ENCODE peak calls at places on chromosomes 3 and 15, in six cellular contexts. V is T47D; W is stimulated activated naive B cell treated with anti-CD40 and anti-IgM and Interleukin-4, amounts not matched to agents 10 μg/mL and 1 μg/mL and 100 μg/mL, for 72 hours; K is T-helper 9 cell; S is naive thymus-derived CD8-positive, alpha-beta T cell; A is NCI-H1092 treated with DMSO at 0.1 percent for 48 hours. C is an unnamed sample.

GRCh38 chr3:151983538-151983937 is 110.1 kb downstream of the SUCNR1 start:
- DNase-seq in W (no peak), V (no peak), A (no peak), S (no peak), K (no peak), C (no peak)

GRCh38 chr3:39261726-39262125 is 18.1 kb downstream of the CX3CR1 start:
- DNase-seq in V (no peak), S (no peak), W (no peak), A (no peak), K (no peak), C (no peak)

GRCh38 chr3:166837535-166837934 is 542.6 kb downstream of the ZBBX start:
- DNase-seq in V (peak), K (no peak), S (no peak), W (no peak), A (peak), C (no peak)

GRCh38 chr3:158261371-158261991 is 151.6 kb downstream of the RSRC1 start:
- DNase-seq in A (no peak), W (no peak), K (no peak), V (peak), S (no peak), C (peak)

GRCh38 chr3:129611812-129612349 is 5.4 kb upstream of the PLXND1 start:
- DNase-seq in V (no peak), K (no peak), A (no peak), W (no peak), S (no peak), C (peak)

GRCh38 chr3:180594631-180595348 is 7.2 kb upstream of the TTC14 start:
- DNase-seq in W (no peak), K (no peak), V (peak), S (no peak), A (peak), C (no peak)

GRCh38 chr15:39588531-39589192 is 7.8 kb downstream of the THBS1 start:
- DNase-seq in K (no peak), S (no peak), V (no peak), W (no peak), A (no peak), C (peak)

GRCh38 chr15:37204698-37205097 is 104.3 kb upstream of the MEIS2 start:
- DNase-seq in S (no peak), V (peak), W (no peak), A (no peak), K (no peak), C (no peak)

GRCh38 chr3:117752984-117753717 is 1043.6 kb downstream of the TUSC7 start:
- DNase-seq in K (no peak), S (no peak), V (peak), W (no peak), A (no peak), C (no peak)

GRCh38 chr3:49799761-49800160 is at the start of gene CDHR4:
- DNase-seq in V (no peak), S (no peak), W (no peak), K (no peak), A (no peak), C (no peak)

GRCh38 chr3:182178488-182179200 is 466.9 kb downstream of the SOX2 start:
- DNase-seq in A (no peak), K (no peak), S (no peak), W (no peak), V (no peak), C (no peak)

GRCh38 chr3:169146112-169146665 is 517.3 kb downstream of the MECOM start:
- DNase-seq in V (peak), A (peak), K (no peak), W (no peak), S (no peak), C (peak)

GRCh38 chr3:78801923-78802587 is 965.7 kb downstream of the ROBO1 start:
- DNase-seq in S (no peak), V (no peak), A (no peak), W (no peak), K (no peak), C (no peak)

GRCh38 chr15:88792342-88793282 is 10.6 kb upstream of the ACAN start:
- DNase-seq in W (no peak), K (no peak), S (no peak), V (no peak), A (no peak), C (no peak)

GRCh38 chr15:49622561-49622960 is 1.7 kb downstream of the DTWD1 start:
- DNase-seq in W (no peak), A (no peak), V (no peak), K (no peak), S (no peak), C (no peak)

GRCh38 chr15:78061963-78062427 is 15.5 kb downstream of the TBC1D2B start:
- DNase-seq in K (no peak), W (no peak), S (peak), A (peak), V (no peak), C (peak)

GRCh38 chr15:99707481-99708270 is 25.6 kb downstream of the LYSMD4 start:
- DNase-seq in S (peak), W (no peak), V (no peak), K (no peak), A (no peak), C (no peak)

GRCh38 chr3:139261754-139262632 is 81.8 kb upstream of the MRPS22 start:
- DNase-seq in A (no peak), K (no peak), V (no peak), W (no peak), S (no peak), C (no peak)

GRCh38 chr3:102089904-102090492 is 240.7 kb downstream of the NFKBIZ start:
- DNase-seq in K (no peak), S (no peak), A (no peak), W (no peak), V (no peak), C (peak)

GRCh38 chr15:83698294-83698693 is 44.4 kb downstream of the ADAMTSL3 start:
- DNase-seq in W (no peak), S (no peak), V (peak), K (no peak), A (no peak), C (peak)

GRCh38 chr3:172659246-172660002 is 51.4 kb downstream of the NCEH1 start:
- DNase-seq in S (no peak), V (no peak), A (no peak), K (no peak), W (no peak), C (no peak)

GRCh38 chr3:194485471-194485875 is 1.3 kb downstream of the ATP13A3 start:
- DNase-seq in A (no peak), W (no peak), K (no peak), V (peak), S (no peak), C (peak)

GRCh38 chr3:172195393-172195754 is 156.0 kb downstream of the FNDC3B start:
- DNase-seq in V (no peak), W (no peak), A (no peak), K (no peak), S (no peak), C (no peak)

GRCh38 chr15:51751687-51752683 is 588 bp downstream of the TMOD2 start:
- DNase-seq in V (peak), A (peak), K (no peak), S (no peak), W (no peak), C (peak)

GRCh38 chr3:99753268-99753975 is 64.2 kb upstream of the CMSS1 start:
- DNase-seq in K (no peak), S (no peak), V (peak), W (no peak), A (peak), C (peak)

GRCh38 chr3:186975726-186976125 is 45.4 kb downstream of the ST6GAL1 start:
- DNase-seq in A (no peak), S (no peak), V (no peak), K (no peak), W (no peak), C (no peak)

GRCh38 chr3:48879307-48879993 is 19.2 kb downstream of the SLC25A20 start:
- DNase-seq in W (peak), K (no peak), A (no peak), V (no peak), S (no peak), C (no peak)

C was measured in cardiac muscle cell.